ENCODE peak calls at places on chromosomes 5 and 9, in eight cellular contexts. One of them, this sample, is unnamed. For H3K27me3 and H3K4me1, the result is how much of the 10 kb centered on the place peaks cover.

GRCh38 chr9:6354072-6354686 is 26.0 kb downstream of the TPD52L3 start:
- DNase-seq in stomach: no peak
- DNase-seq in heart left ventricle: peak
- DNase-seq in upper lobe of left lung: no peak
- DNase-seq in IMR-90: peak
- DNase-seq in testis: no peak
- DNase-seq in uterus: no peak
- DNase-seq in sigmoid colon: no peak
- DNase-seq in this sample: no peak

GRCh38 chr9:34430843-34431437 is 27.4 kb downstream of the FAM219A start:
- DNase-seq in sigmoid colon: peak
- DNase-seq in heart left ventricle: peak
- DNase-seq in upper lobe of left lung: no peak
- DNase-seq in stomach: peak
- DNase-seq in testis: peak
- DNase-seq in IMR-90: peak
- DNase-seq in uterus: peak
- DNase-seq in this sample: peak

GRCh38 chr5:168869615-168870227 is 290.6 kb upstream of the PANK3 start:
- DNase-seq in stomach: no peak
- DNase-seq in IMR-90: no peak
- DNase-seq in sigmoid colon: no peak
- DNase-seq in heart left ventricle: no peak
- DNase-seq in upper lobe of left lung: no peak
- DNase-seq in uterus: no peak
- DNase-seq in testis: no peak
- DNase-seq in this sample: no peak

GRCh38 chr5:16043349-16043748 is 136.2 kb downstream of the MARCHF11 start:
- DNase-seq in uterus: no peak
- DNase-seq in heart left ventricle: no peak
- DNase-seq in sigmoid colon: no peak
- DNase-seq in upper lobe of left lung: no peak
- DNase-seq in stomach: no peak
- DNase-seq in IMR-90: no peak
- DNase-seq in testis: no peak
- DNase-seq in this sample: no peak

GRCh38 chr9:94971378-94972131 is 245.1 kb downstream of the AOPEP start:
- DNase-seq in IMR-90: no peak
- DNase-seq in heart left ventricle: no peak
- DNase-seq in uterus: no peak
- DNase-seq in stomach: no peak
- DNase-seq in testis: peak
- DNase-seq in upper lobe of left lung: no peak
- DNase-seq in sigmoid colon: no peak
- DNase-seq in this sample: peak

GRCh38 chr5:141915881-141916336 is 7.8 kb upstream of the DELE1 start:
- DNase-seq in sigmoid colon: no peak
- DNase-seq in uterus: no peak
- DNase-seq in stomach: no peak
- DNase-seq in testis: no peak
- DNase-seq in heart left ventricle: peak
- DNase-seq in upper lobe of left lung: no peak
- DNase-seq in IMR-90: no peak
- DNase-seq in this sample: no peak

GRCh38 chr9:120579139-120579749 is 723 bp downstream of the CDK5RAP2 start:
- DNase-seq in IMR-90: no peak
- DNase-seq in stomach: no peak
- DNase-seq in heart left ventricle: no peak
- DNase-seq in testis: no peak
- DNase-seq in upper lobe of left lung: no peak
- DNase-seq in uterus: no peak
- DNase-seq in sigmoid colon: no peak
- DNase-seq in this sample: no peak

GRCh38 chr5:67640011-67640410 is 443.4 kb upstream of the CD180 start:
- DNase-seq in sigmoid colon: no peak
- DNase-seq in testis: no peak
- DNase-seq in stomach: no peak
- DNase-seq in heart left ventricle: no peak
- DNase-seq in IMR-90: no peak
- DNase-seq in upper lobe of left lung: no peak
- DNase-seq in uterus: peak
- DNase-seq in this sample: no peak

GRCh38 chr5:140561753-140562523 is 2.5 kb downstream of the APBB3 start:
- DNase-seq in stomach: no peak
- DNase-seq in upper lobe of left lung: peak
- DNase-seq in uterus: no peak
- DNase-seq in heart left ventricle: no peak
- DNase-seq in sigmoid colon: peak
- DNase-seq in testis: no peak
- DNase-seq in IMR-90: no peak
- DNase-seq in this sample: no peak

GRCh38 chr5:34868736-34869135 is 29.8 kb downstream of the TTC23L start:
- DNase-seq in sigmoid colon: no peak
- DNase-seq in upper lobe of left lung: no peak
- DNase-seq in uterus: no peak
- DNase-seq in heart left ventricle: no peak
- DNase-seq in stomach: no peak
- DNase-seq in testis: no peak
- DNase-seq in IMR-90: no peak
- DNase-seq in this sample: no peak

GRCh38 chr5:34771076-34771475 is 67.9 kb upstream of the TTC23L start:
- DNase-seq in IMR-90: no peak
- DNase-seq in testis: no peak
- DNase-seq in uterus: no peak
- DNase-seq in sigmoid colon: no peak
- DNase-seq in stomach: no peak
- DNase-seq in upper lobe of left lung: no peak
- DNase-seq in heart left ventricle: no peak
- DNase-seq in this sample: no peak

GRCh38 chr9:74498616-74499095 is 1.5 kb downstream of the RORB start:
- DNase-seq in sigmoid colon: no peak
- DNase-seq in uterus: no peak
- DNase-seq in upper lobe of left lung: no peak
- DNase-seq in testis: no peak
- DNase-seq in IMR-90: no peak
- DNase-seq in stomach: no peak
- DNase-seq in heart left ventricle: no peak
- DNase-seq in this sample: no peak

GRCh38 chr9:74494490-74494889 is 2.6 kb upstream of the RORB start:
- DNase-seq in heart left ventricle: no peak
- DNase-seq in uterus: no peak
- DNase-seq in sigmoid colon: no peak
- DNase-seq in IMR-90: no peak
- DNase-seq in stomach: no peak
- DNase-seq in testis: no peak
- DNase-seq in upper lobe of left lung: no peak
- DNase-seq in this sample: no peak

GRCh38 chr9:74496819-74497749 is at the start of gene RORB:
- DNase-seq in IMR-90: peak
- DNase-seq in upper lobe of left lung: peak
- DNase-seq in stomach: peak
- DNase-seq in uterus: peak
- DNase-seq in heart left ventricle: peak
- DNase-seq in sigmoid colon: peak
- DNase-seq in testis: peak
- DNase-seq in this sample: peak

GRCh38 chr9:74497750-74498615 is 848 bp downstream of the RORB start:
- DNase-seq in IMR-90: no peak
- DNase-seq in heart left ventricle: peak
- DNase-seq in uterus: no peak
- DNase-seq in sigmoid colon: no peak
- DNase-seq in upper lobe of left lung: peak
- DNase-seq in testis: no peak
- DNase-seq in stomach: no peak
- DNase-seq in this sample: peak

GRCh38 chr9:74493512-74493911 is 3.6 kb upstream of the RORB start:
- DNase-seq in IMR-90: no peak
- DNase-seq in heart left ventricle: no peak
- DNase-seq in sigmoid colon: no peak
- DNase-seq in testis: no peak
- DNase-seq in uterus: no peak
- DNase-seq in stomach: no peak
- DNase-seq in upper lobe of left lung: no peak
- DNase-seq in this sample: no peak
- H3K27me3 ChIP-seq in IMR-90: under half
- H3K27me3 ChIP-seq in heart left ventricle: under half
- H3K27me3 ChIP-seq in sigmoid colon: under half
- H3K27me3 ChIP-seq in testis: under half
- H3K27me3 ChIP-seq in uterus: under half
- H3K27me3 ChIP-seq in stomach: under half
- H3K27me3 ChIP-seq in upper lobe of left lung: under half
- H3K27me3 ChIP-seq in this sample: under half

DNA sequence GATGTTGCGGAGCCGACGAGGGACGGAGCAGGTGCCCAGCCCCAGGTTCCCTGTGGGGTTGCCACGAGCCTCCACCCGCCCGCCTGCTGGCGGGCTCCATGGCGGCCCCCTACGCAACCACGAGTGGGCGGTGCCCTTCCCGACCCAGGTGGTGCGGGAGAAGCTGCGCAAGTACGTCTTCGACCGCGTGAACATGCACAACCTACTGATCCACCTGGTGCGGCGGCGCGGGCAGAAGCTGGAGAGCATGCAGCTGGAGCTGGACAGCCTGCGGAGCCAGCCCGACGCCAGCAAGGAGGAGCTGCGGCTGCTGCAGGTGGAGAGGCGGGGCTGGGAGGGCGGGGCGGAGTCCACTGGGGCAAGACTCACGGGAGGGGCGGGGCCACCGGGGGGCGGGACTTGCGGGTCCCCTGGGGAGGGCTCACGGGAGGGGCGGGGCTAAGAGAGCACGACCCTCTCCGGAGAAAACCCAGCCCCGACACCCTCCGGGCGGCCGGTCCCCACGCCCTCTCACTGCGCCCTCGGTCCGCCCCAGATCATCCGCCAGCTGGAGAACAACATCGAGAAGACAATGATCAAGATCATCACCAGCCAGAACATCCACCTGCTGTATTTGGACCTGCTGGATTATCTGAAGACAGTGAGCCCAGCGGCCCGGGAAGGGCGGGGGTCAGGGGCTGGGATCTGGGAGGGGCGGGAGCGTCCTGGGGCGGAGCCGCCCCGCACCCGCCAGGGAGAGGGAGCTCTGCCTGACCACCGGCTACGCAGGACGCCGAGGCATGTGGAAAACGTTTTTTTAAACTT is 3.9 kb downstream of the CCDC183 start:
- DNase-seq in uterus: peak
- DNase-seq in heart left ventricle: peak
- DNase-seq in testis: peak
- DNase-seq in sigmoid colon: peak
- DNase-seq in upper lobe of left lung: peak
- DNase-seq in stomach: peak
- DNase-seq in IMR-90: peak
- DNase-seq in this sample: peak
- TF ChIP-seq POLR2A in uterus: no peak
- TF ChIP-seq POLR2A in heart left ventricle: no peak
- TF ChIP-seq POLR2A in testis: no peak
- TF ChIP-seq POLR2A in sigmoid colon: peak
- TF ChIP-seq POLR2A in upper lobe of left lung: no peak
- TF ChIP-seq POLR2A in stomach: no peak
- TF ChIP-seq POLR2A in IMR-90: no peak
- TF ChIP-seq POLR2A in this sample: peak

GRCh38 chr5:164336276-164336675 is 830.9 kb downstream of the MAT2B start:
- DNase-seq in sigmoid colon: no peak
- DNase-seq in uterus: no peak
- DNase-seq in IMR-90: no peak
- DNase-seq in testis: no peak
- DNase-seq in heart left ventricle: no peak
- DNase-seq in stomach: no peak
- DNase-seq in upper lobe of left lung: no peak
- DNase-seq in this sample: no peak

GRCh38 chr5:164341056-164341619 is 835.7 kb downstream of the MAT2B start:
- DNase-seq in testis: no peak
- DNase-seq in uterus: no peak
- DNase-seq in heart left ventricle: no peak
- DNase-seq in IMR-90: no peak
- DNase-seq in sigmoid colon: no peak
- DNase-seq in stomach: no peak
- DNase-seq in upper lobe of left lung: no peak
- DNase-seq in this sample: no peak

GRCh38 chr5:164332349-164333196 is 827.2 kb downstream of the MAT2B start:
- DNase-seq in upper lobe of left lung: no peak
- DNase-seq in sigmoid colon: no peak
- DNase-seq in heart left ventricle: no peak
- DNase-seq in uterus: no peak
- DNase-seq in testis: no peak
- DNase-seq in stomach: no peak
- DNase-seq in IMR-90: no peak
- DNase-seq in this sample: no peak

GRCh38 chr5:164336906-164337305 is 831.5 kb downstream of the MAT2B start:
- DNase-seq in stomach: no peak
- DNase-seq in uterus: no peak
- DNase-seq in IMR-90: peak
- DNase-seq in testis: no peak
- DNase-seq in heart left ventricle: no peak
- DNase-seq in sigmoid colon: no peak
- DNase-seq in upper lobe of left lung: no peak
- DNase-seq in this sample: no peak

GRCh38 chr5:164335837-164336236 is 830.4 kb downstream of the MAT2B start:
- DNase-seq in upper lobe of left lung: no peak
- DNase-seq in testis: no peak
- DNase-seq in heart left ventricle: no peak
- DNase-seq in uterus: no peak
- DNase-seq in stomach: no peak
- DNase-seq in sigmoid colon: no peak
- DNase-seq in IMR-90: peak
- DNase-seq in this sample: no peak
- H3K4me1 ChIP-seq in upper lobe of left lung: under half
- H3K4me1 ChIP-seq in testis: under half
- H3K4me1 ChIP-seq in heart left ventricle: under half
- H3K4me1 ChIP-seq in uterus: under half
- H3K4me1 ChIP-seq in stomach: under half
- H3K4me1 ChIP-seq in sigmoid colon: under half
- H3K4me1 ChIP-seq in IMR-90: under half
- H3K4me1 ChIP-seq in this sample: under half

GRCh38 chr5:30500513-30500912 is 693.0 kb upstream of the CDH6 start:
- DNase-seq in testis: no peak
- DNase-seq in IMR-90: no peak
- DNase-seq in heart left ventricle: no peak
- DNase-seq in upper lobe of left lung: no peak
- DNase-seq in uterus: no peak
- DNase-seq in sigmoid colon: no peak
- DNase-seq in stomach: no peak
- DNase-seq in this sample: no peak
- H3K27me3 ChIP-seq in testis: under half
- H3K27me3 ChIP-seq in IMR-90: under half
- H3K27me3 ChIP-seq in heart left ventricle: under half
- H3K27me3 ChIP-seq in upper lobe of left lung: under half
- H3K27me3 ChIP-seq in uterus: under half
- H3K27me3 ChIP-seq in sigmoid colon: under half
- H3K27me3 ChIP-seq in stomach: under half
- H3K27me3 ChIP-seq in this sample: under half

DNA sequence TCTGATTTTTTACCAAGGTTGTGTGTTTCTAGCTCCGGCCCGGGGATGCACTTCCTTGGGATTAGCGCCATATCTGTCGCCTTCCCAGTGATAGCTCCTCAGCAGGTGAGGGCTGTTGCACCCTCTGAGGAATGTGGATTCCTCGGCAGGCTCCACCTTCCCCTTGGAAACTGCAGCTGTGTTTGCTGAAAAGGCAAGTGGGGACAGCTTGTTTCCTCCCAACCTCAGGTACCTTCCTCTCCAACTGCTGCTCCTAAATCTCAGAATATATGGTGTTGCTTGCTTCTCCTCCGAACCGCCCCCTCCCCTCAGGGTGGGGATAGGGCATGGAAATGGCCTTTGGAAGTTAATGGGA is 1.3 kb downstream of the SLC1A1 start:
- DNase-seq in IMR-90: no peak
- DNase-seq in upper lobe of left lung: no peak
- DNase-seq in testis: no peak
- DNase-seq in sigmoid colon: no peak
- DNase-seq in stomach: peak
- DNase-seq in heart left ventricle: no peak
- DNase-seq in uterus: no peak
- DNase-seq in this sample: no peak
- TF ChIP-seq POLR2A in IMR-90: no peak
- TF ChIP-seq POLR2A in upper lobe of left lung: no peak
- TF ChIP-seq POLR2A in testis: no peak
- TF ChIP-seq POLR2A in sigmoid colon: no peak
- TF ChIP-seq POLR2A in stomach: no peak
- TF ChIP-seq POLR2A in heart left ventricle: no peak
- TF ChIP-seq POLR2A in uterus: no peak
- TF ChIP-seq POLR2A in this sample: no peak